ENCODE peak calls at places on chromosomes 12 and 14, in nine cellular contexts. U is HS-27A; V is dermis blood vessel endothelial cell; K is C1 segment of cervical spinal cord; H is astrocyte; J is fibroblast of lung; E is stimulated activated CD8-positive, alpha-beta memory T cell treated with anti-CD3 and anti-CD28 coated beads, Interleukin-12 subunit alpha, Interleukin-12 subunit beta, amount 100 ng/mL, for 4 hours; L is lower leg skin; X is aorta. P is an unnamed sample.

GRCh38 chr12:7934153-7934552 is 1.8 kb downstream of the SLC2A3 start:
- DNase-seq in J (no peak), L (no peak), U (no peak), X (no peak), H (no peak), K (no peak), V (peak), E (no peak), P (no peak)

GRCh38 chr14:87461704-87462103 is 531.3 kb downstream of the GALC start:
- DNase-seq in L (no peak), V (no peak), H (no peak), U (no peak), J (no peak), E (no peak), K (no peak), X (no peak), P (no peak)

GRCh38 chr14:59507063-59507751 is 22.9 kb downstream of the JKAMP start:
- DNase-seq in E (no peak), L (no peak), X (peak), J (peak), K (peak), V (peak), H (peak), U (peak), P (no peak)

GRCh38 chr14:100560999-100561398 is 26.2 kb downstream of the BEGAIN start:
- DNase-seq in J (no peak), X (no peak), V (no peak), L (no peak), E (no peak), H (no peak), K (no peak), U (no peak), P (no peak)

GRCh38 chr14:73188501-73188903 is 48.8 kb upstream of the PAPLN start:
- DNase-seq in V (no peak), X (no peak), E (no peak), K (no peak), L (no peak), U (peak), H (peak), J (peak), P (no peak)

GRCh38 chr12:42084522-42084921 is 60.2 kb downstream of the GXYLT1 start:
- DNase-seq in J (no peak), V (no peak), K (no peak), X (no peak), E (no peak), H (no peak), L (no peak), U (no peak), P (no peak)

GRCh38 chr14:90382491-90383125 is 14.2 kb upstream of the CALM1 start:
- DNase-seq in X (peak), E (peak), K (peak), V (peak), H (peak), L (peak), J (peak), U (no peak), P (no peak)

GRCh38 chr12:48815281-48816110 is 2.8 kb upstream of the CACNB3 start:
- DNase-seq in E (no peak), X (peak), U (peak), J (peak), L (peak), K (peak), H (peak), V (peak), P (no peak)